ENCODE peak calls at places on chromosome 16, in four cellular contexts. I is activated CD4-positive, alpha-beta T cell treated with anti-CD3 and anti-CD28 coated beads, Interleukin-2, amount 50 U/mL, for 1 hour; Z is GM10248; E is NCI-H446 treated with DMSO at 0.1 percent for 48 hours. R is an unnamed sample.

GRCh38 chr16:71676236-71676635 is 48.3 kb downstream of the PHLPP2 start:
- DNase-seq in E (no peak), I (no peak), Z (no peak), R (no peak)

GRCh38 chr16:84368327-84368996 is at the start of gene ATP2C2:
- DNase-seq in Z (no peak), I (no peak), E (no peak), R (no peak)

GRCh38 chr16:19366384-19366783 is 51.3 kb upstream of the TMC5 start:
- DNase-seq in Z (no peak), I (no peak), E (no peak), R (no peak)

GRCh38 chr16:17013067-17013466 is 457.7 kb downstream of the XYLT1 start:
- DNase-seq in Z (no peak), E (no peak), I (no peak), R (no peak)

GRCh38 chr16:2926660-2927646 is 15.2 kb downstream of the FLYWCH1 start:
- DNase-seq in E (peak), Z (peak), I (peak), R (peak)

GRCh38 chr16:56345406-56346050 is 79.8 kb downstream of the AMFR start:
- DNase-seq in I (no peak), E (no peak), Z (no peak), R (no peak)

GRCh38 chr16:16031401-16031800 is 82.0 kb downstream of the ABCC1 start:
- DNase-seq in E (no peak), Z (no peak), I (no peak), R (no peak)

GRCh38 chr16:4351880-4352279 is 759 bp upstream of the PAM16 start:
- DNase-seq in E (no peak), Z (no peak), I (no peak), R (no peak)

GRCh38 chr16:1938316-1938715 is 4.7 kb downstream of the MSRB1 start:
- DNase-seq in I (no peak), E (no peak), Z (no peak), R (no peak)

GRCh38 chr16:84735846-84736586 is 36.2 kb downstream of the USP10 start:
- DNase-seq in I (peak), Z (no peak), E (no peak), R (peak)

GRCh38 chr16:51151951-51152663 is 1.0 kb upstream of the SALL1 start:
- DNase-seq in Z (no peak), E (no peak), I (no peak), R (peak)

R was measured in DMS 273 treated with DMSO at 0.1 percent for 48 hours.